ENCODE peak calls at places on chromosomes 6 and 20, in five cellular contexts. One of them, this sample, is unnamed.

GRCh38 chr20:24098886-24099285 is 110.3 kb upstream of the GGTLC1 start:
- DNase-seq in foreskin fibroblast: peak
- DNase-seq in fibroblast of lung: peak
- DNase-seq in stimulated activated CD4-positive, alpha-beta T cell treated with anti-CD3 and anti-CD28 coated beads, Interleukin-1b, Interleukin-23, amount 100 ng/mL, for 1 hour: no peak
- DNase-seq in amygdala: no peak
- DNase-seq in this sample: no peak

GRCh38 chr6:9620263-9620662 is 794.6 kb downstream of the TFAP2A start:
- DNase-seq in stimulated activated CD4-positive, alpha-beta T cell treated with anti-CD3 and anti-CD28 coated beads, Interleukin-1b, Interleukin-23, amount 100 ng/mL, for 1 hour: no peak
- DNase-seq in foreskin fibroblast: peak
- DNase-seq in fibroblast of lung: peak
- DNase-seq in amygdala: no peak
- DNase-seq in this sample: no peak

GRCh38 chr20:59777321-59777705 is 156.1 kb downstream of the SYCP2 start:
- DNase-seq in amygdala: no peak
- DNase-seq in foreskin fibroblast: no peak
- DNase-seq in stimulated activated CD4-positive, alpha-beta T cell treated with anti-CD3 and anti-CD28 coated beads, Interleukin-1b, Interleukin-23, amount 100 ng/mL, for 1 hour: no peak
- DNase-seq in fibroblast of lung: no peak
- DNase-seq in this sample: no peak

GRCh38 chr6:24205020-24205492 is 79.0 kb downstream of the NRSN1 start:
- DNase-seq in amygdala: no peak
- DNase-seq in fibroblast of lung: peak
- DNase-seq in foreskin fibroblast: peak
- DNase-seq in stimulated activated CD4-positive, alpha-beta T cell treated with anti-CD3 and anti-CD28 coated beads, Interleukin-1b, Interleukin-23, amount 100 ng/mL, for 1 hour: no peak
- DNase-seq in this sample: peak

GRCh38 chr6:125701354-125701668 is 48.1 kb upstream of the HEY2 start:
- DNase-seq in stimulated activated CD4-positive, alpha-beta T cell treated with anti-CD3 and anti-CD28 coated beads, Interleukin-1b, Interleukin-23, amount 100 ng/mL, for 1 hour: no peak
- DNase-seq in foreskin fibroblast: no peak
- DNase-seq in amygdala: no peak
- DNase-seq in fibroblast of lung: no peak
- DNase-seq in this sample: no peak

GRCh38 chr20:58714340-58714922 is 21.8 kb downstream of the NPEPL1 start:
- DNase-seq in stimulated activated CD4-positive, alpha-beta T cell treated with anti-CD3 and anti-CD28 coated beads, Interleukin-1b, Interleukin-23, amount 100 ng/mL, for 1 hour: no peak
- DNase-seq in amygdala: no peak
- DNase-seq in foreskin fibroblast: no peak
- DNase-seq in fibroblast of lung: no peak
- DNase-seq in this sample: no peak

GRCh38 chr6:166496460-166496859 is 90.0 kb downstream of the RAMACL start:
- DNase-seq in fibroblast of lung: no peak
- DNase-seq in foreskin fibroblast: no peak
- DNase-seq in stimulated activated CD4-positive, alpha-beta T cell treated with anti-CD3 and anti-CD28 coated beads, Interleukin-1b, Interleukin-23, amount 100 ng/mL, for 1 hour: no peak
- DNase-seq in amygdala: no peak
- DNase-seq in this sample: no peak

GRCh38 chr6:166853371-166854325 is 102.7 kb downstream of the RNASET2 start:
- DNase-seq in fibroblast of lung: no peak
- DNase-seq in stimulated activated CD4-positive, alpha-beta T cell treated with anti-CD3 and anti-CD28 coated beads, Interleukin-1b, Interleukin-23, amount 100 ng/mL, for 1 hour: no peak
- DNase-seq in foreskin fibroblast: no peak
- DNase-seq in amygdala: no peak
- DNase-seq in this sample: no peak

GRCh38 chr20:49318430-49319203 is 40.8 kb upstream of the ZNFX1 start:
- DNase-seq in amygdala: no peak
- DNase-seq in fibroblast of lung: no peak
- DNase-seq in foreskin fibroblast: no peak
- DNase-seq in stimulated activated CD4-positive, alpha-beta T cell treated with anti-CD3 and anti-CD28 coated beads, Interleukin-1b, Interleukin-23, amount 100 ng/mL, for 1 hour: no peak
- DNase-seq in this sample: no peak

GRCh38 chr20:63740501-63741353 is 1.2 kb downstream of the SLC2A4RG start:
- DNase-seq in foreskin fibroblast: peak
- DNase-seq in stimulated activated CD4-positive, alpha-beta T cell treated with anti-CD3 and anti-CD28 coated beads, Interleukin-1b, Interleukin-23, amount 100 ng/mL, for 1 hour: no peak
- DNase-seq in amygdala: no peak
- DNase-seq in fibroblast of lung: peak
- DNase-seq in this sample: peak

GRCh38 chr20:36196676-36197075 is 39.6 kb upstream of the AAR2 start:
- DNase-seq in stimulated activated CD4-positive, alpha-beta T cell treated with anti-CD3 and anti-CD28 coated beads, Interleukin-1b, Interleukin-23, amount 100 ng/mL, for 1 hour: no peak
- DNase-seq in amygdala: no peak
- DNase-seq in foreskin fibroblast: no peak
- DNase-seq in fibroblast of lung: no peak
- DNase-seq in this sample: no peak

GRCh38 chr20:18634501-18634900 is 46.6 kb downstream of the DTD1 start:
- DNase-seq in amygdala: no peak
- DNase-seq in fibroblast of lung: no peak
- DNase-seq in foreskin fibroblast: no peak
- DNase-seq in stimulated activated CD4-positive, alpha-beta T cell treated with anti-CD3 and anti-CD28 coated beads, Interleukin-1b, Interleukin-23, amount 100 ng/mL, for 1 hour: no peak
- DNase-seq in this sample: no peak

GRCh38 chr20:16927031-16927430 is 178.9 kb downstream of the OTOR start:
- DNase-seq in fibroblast of lung: no peak
- DNase-seq in foreskin fibroblast: peak
- DNase-seq in amygdala: no peak
- DNase-seq in stimulated activated CD4-positive, alpha-beta T cell treated with anti-CD3 and anti-CD28 coated beads, Interleukin-1b, Interleukin-23, amount 100 ng/mL, for 1 hour: no peak
- DNase-seq in this sample: no peak

GRCh38 chr6:81753709-81754678 is 1.5 kb upstream of the TENT5A start:
- DNase-seq in foreskin fibroblast: peak
- DNase-seq in stimulated activated CD4-positive, alpha-beta T cell treated with anti-CD3 and anti-CD28 coated beads, Interleukin-1b, Interleukin-23, amount 100 ng/mL, for 1 hour: peak
- DNase-seq in amygdala: peak
- DNase-seq in fibroblast of lung: peak
- DNase-seq in this sample: no peak

This sample was measured in DMS 273 treated with DMSO at 0.1 percent for 48 hours.